ENCODE peak calls at places on chromosomes 13 and 19, in nine cellular contexts. C is cardiac muscle cell, R is psoas muscle, N is breast epithelium, X is MM.1S, S is heart left ventricle, P is left lung, L is left ventricle myocardium inferior, O is tibial artery. D is an unnamed sample.
A peak's percentile ranks its signal among the peaks of the same experiment; 100 is the strongest.

GRCh38 chr13:32592082-32592481 is 5.8 kb downstream of the PDS5B start:
- DNase-seq in C (no peak), R (no peak), N (no peak), X (no peak), S (no peak), P (no peak), L (no peak), O (no peak), D (no peak)

GRCh38 chr13:97338571-97338970 is 95.4 kb upstream of the RAP2A start:
- DNase-seq in C (no peak), R (peak; percentile 58), N (no peak), X (no peak), S (no peak), P (no peak), L (no peak), O (no peak), D (no peak)

GRCh38 chr19:29771708-29772415 is 39.9 kb upstream of the CCNE1 start:
- DNase-seq in C (peak; percentile 77), R (no peak), N (no peak), X (peak; percentile 35), S (no peak), P (peak; percentile 50), L (peak; percentile 28), O (no peak), D (no peak)

GRCh38 chr13:49214917-49215376 is 5.2 kb upstream of the MLNR start:
- DNase-seq in C (no peak), R (no peak), N (no peak), X (peak; percentile 54), S (peak; percentile 66), P (peak; percentile 75), L (no peak), O (no peak), D (peak; percentile 48)

GRCh38 chr13:67438465-67438864 is 208.3 kb upstream of the PCDH9 start:
- DNase-seq in C (peak; percentile 44), R (no peak), N (no peak), X (no peak), S (no peak), P (no peak), L (no peak), O (no peak), D (no peak)

GRCh38 chr13:77138813-77139212 is 111.9 kb upstream of the FBXL3 start:
- DNase-seq in C (no peak), R (no peak), N (no peak), X (no peak), S (no peak), P (no peak), L (no peak), O (no peak), D (no peak)

GRCh38 chr13:77267362-77267761 is 59.5 kb downstream of the MYCBP2 start:
- DNase-seq in C (no peak), R (no peak), N (no peak), X (no peak), S (no peak), P (no peak), L (no peak), O (no peak), D (no peak)

GRCh38 chr19:54164369-54165068 is 5.0 kb upstream of the LENG1 start:
- DNase-seq in C (peak; percentile 70), R (peak; percentile 73), N (no peak), X (no peak), S (peak; percentile 91), P (peak; percentile 96), L (no peak), O (no peak), D (peak; percentile 65)

GRCh38 chr13:97119899-97120745 is 102.0 kb upstream of the MBNL2 start:
- DNase-seq in C (no peak), R (no peak), N (no peak), X (no peak), S (no peak), P (no peak), L (no peak), O (no peak), D (no peak)

GRCh38 chr13:20749377-20749776 is 24.4 kb downstream of the EEF1AKMT1 start:
- DNase-seq in C (no peak), R (no peak), N (no peak), X (no peak), S (no peak), P (no peak), L (no peak), O (no peak), D (no peak)

GRCh38 chr19:1748115-1748702 is 5.1 kb upstream of the ONECUT3 start:
- DNase-seq in C (no peak), R (peak; percentile 36), N (no peak), X (no peak), S (no peak), P (peak; percentile 74), L (no peak), O (no peak), D (no peak)

GRCh38 chr13:34358811-34359513 is 541.0 kb downstream of the RFC3 start:
- DNase-seq in C (no peak), R (no peak), N (no peak), X (no peak), S (no peak), P (no peak), L (no peak), O (no peak), D (no peak)

GRCh38 chr19:6475321-6476108 is 6.1 kb downstream of the DENND1C start:
- DNase-seq in C (peak; percentile 47), R (no peak), N (no peak), X (no peak), S (no peak), P (no peak), L (no peak), O (no peak), D (no peak)

GRCh38 chr13:38872693-38873092 is 117.9 kb downstream of the STOML3 start:
- DNase-seq in C (peak; percentile 74), R (peak; percentile 65), N (no peak), X (peak; percentile 73), S (no peak), P (no peak), L (no peak), O (no peak), D (no peak)

GRCh38 chr19:17784201-17785008 is 10.5 kb upstream of the B3GNT3 start:
- DNase-seq in C (peak; percentile 83), R (no peak), N (peak; percentile 63), X (peak; percentile 42), S (peak; percentile 73), P (no peak), L (peak; percentile 49), O (peak; percentile 71), D (peak; percentile 74)

GRCh38 chr19:42508892-42509444 is 19.3 kb downstream of the CEACAM1 start:
- DNase-seq in C (no peak), R (no peak), N (no peak), X (no peak), S (no peak), P (no peak), L (no peak), O (no peak), D (no peak)

DNA sequence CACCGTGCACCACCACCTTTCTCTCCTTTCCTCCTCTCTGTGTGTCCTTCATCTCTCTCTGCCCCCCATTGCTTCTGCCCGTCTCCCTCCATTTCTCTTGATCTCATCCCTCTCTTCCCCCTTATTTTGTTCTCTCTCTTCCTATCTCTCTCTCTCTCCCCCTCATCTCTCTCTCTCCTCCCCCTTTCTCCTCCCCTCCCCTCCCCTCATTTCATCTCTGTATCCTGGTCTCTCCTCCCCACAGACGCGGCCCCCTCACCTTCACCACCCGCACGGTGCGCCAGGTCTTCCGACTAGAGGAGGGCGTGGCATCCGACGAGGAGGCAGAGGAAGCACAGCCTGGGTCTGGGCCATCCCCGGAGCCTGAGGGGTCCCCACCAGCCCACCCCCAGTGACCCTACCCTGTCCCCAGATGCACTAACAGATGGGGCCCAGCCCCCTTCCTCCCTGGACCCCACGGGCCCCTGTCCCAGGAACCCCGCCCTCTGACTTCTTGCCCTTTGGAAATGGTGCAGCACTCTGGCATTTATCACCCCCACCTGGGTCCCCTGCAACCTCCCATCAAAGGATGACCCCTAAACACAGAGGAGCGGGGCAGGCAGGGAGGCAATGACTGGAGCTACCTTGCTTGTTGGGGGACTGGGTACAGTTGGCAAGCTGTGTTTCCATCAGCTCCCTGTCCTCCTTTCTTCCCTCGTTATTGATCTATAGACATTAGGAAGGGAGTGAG is 19.6 kb downstream of the KCNC3 start:
- DNase-seq in C (no peak), R (peak; percentile 40), N (no peak), X (no peak), S (no peak), P (peak; percentile 52), L (no peak), O (no peak), D (no peak)
- H3K27me3 ChIP-seq in C (no peaks in the 10 kb centered on the region), R (no peaks in the 10 kb centered on the region), N (no peaks in the 10 kb centered on the region), X (peaks cover 77% of the 10 kb centered on the region), S (peaks cover 39% of the 10 kb centered on the region), P (peaks cover 25% of the 10 kb centered on the region), L (peaks cover 49% of the 10 kb centered on the region), O (peaks cover 52% of the 10 kb centered on the region), D (peaks cover 16% of the 10 kb centered on the region)

DNA sequence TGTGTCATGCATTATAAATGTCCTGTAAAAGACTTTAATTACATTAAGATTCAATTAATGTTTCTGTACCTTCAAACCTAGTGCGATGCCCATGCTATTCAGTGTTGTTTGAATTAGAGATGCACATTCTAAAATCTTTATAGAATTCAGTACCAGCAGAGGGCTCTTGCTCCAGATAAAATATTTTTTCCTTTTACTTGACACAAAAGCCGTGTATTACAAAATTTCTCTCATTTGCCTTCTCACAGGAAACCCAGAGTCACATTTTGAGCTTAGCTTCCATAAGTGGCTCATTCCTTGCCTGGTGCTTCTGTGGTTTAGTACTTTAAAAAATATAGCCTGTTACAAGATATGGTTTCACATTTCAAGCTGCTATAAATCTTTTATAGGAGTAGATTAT is 101.2 kb downstream of the RNF17 start:
- DNase-seq in C (no peak), R (no peak), N (no peak), X (no peak), S (no peak), P (no peak), L (no peak), O (no peak), D (no peak)
- TF ChIP-seq CTCF in C (peak; percentile 29), R (no peak), N (no peak), X (no peak), S (no peak), P (no peak), L (peak; percentile 21), O (peak; percentile 24), D (no peak)

GRCh38 chr13:25288966-25289365 is 1.7 kb upstream of the MTMR6 start:
- DNase-seq in C (no peak), R (no peak), N (no peak), X (no peak), S (no peak), P (no peak), L (no peak), O (no peak), D (no peak)
- H3K27ac ChIP-seq in C (no peak overlapping the region), R (no peak overlapping the region), N (no peak overlapping the region), X (no peak overlapping the region), S (no peak overlapping the region), P (no peak overlapping the region), L (no peak overlapping the region), O (no peak overlapping the region), D (no peak overlapping the region)

DNA sequence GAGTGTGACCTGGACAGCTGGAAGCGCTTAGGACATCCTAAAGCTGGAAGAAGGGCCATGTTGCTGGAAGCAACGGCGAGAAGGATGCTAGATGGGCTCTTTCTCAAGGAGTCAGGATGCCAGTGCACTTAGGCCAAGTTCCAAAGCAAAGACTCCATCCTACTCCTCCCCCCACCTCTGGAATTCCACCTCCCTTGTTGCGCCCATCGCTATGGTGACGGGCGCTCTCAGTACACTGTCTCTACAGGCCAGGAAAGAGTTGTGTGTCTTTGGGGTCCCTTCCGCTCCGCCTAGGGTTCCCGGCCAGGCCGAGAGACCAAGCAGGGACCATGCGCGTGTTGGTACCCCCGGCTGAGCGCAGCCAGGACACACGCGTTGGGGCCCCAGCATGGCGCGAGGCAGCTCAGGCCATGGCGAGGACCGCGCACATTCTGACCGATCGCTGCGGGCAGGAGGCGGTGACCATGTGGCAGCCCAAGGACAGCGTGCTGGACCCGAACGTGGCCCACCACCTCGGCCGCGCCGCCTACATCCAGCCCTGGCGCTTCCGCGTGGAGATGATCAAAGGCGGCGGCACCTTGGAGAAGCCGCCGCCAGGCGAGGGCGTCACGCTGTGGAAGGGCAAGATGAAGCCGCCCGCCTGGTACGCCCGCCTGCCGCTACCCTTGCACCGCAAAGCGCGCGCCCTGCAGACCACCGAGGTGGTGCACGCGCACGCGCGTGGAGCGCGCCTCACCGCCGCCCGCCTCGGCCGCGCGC is 31.0 kb upstream of the SLC1A6 start:
- DNase-seq in C (no peak), R (peak; percentile 50), N (no peak), X (no peak), S (no peak), P (no peak), L (no peak), O (no peak), D (no peak)
- H3K27me3 ChIP-seq in C (peaks cover 27% of the 10 kb centered on the region), R (no peaks in the 10 kb centered on the region), N (no peaks in the 10 kb centered on the region), X (peaks cover 19% of the 10 kb centered on the region), S (peaks cover 68% of the 10 kb centered on the region), P (peaks cover 12% of the 10 kb centered on the region), L (peaks cover 94% of the 10 kb centered on the region), O (peaks cover 46% of the 10 kb centered on the region), D (no peaks in the 10 kb centered on the region)